ENCODE peak calls at places on chromosomes 7 and 10, in eight cellular contexts. M is hippocampal formation; E is T-helper 1 cell; U is upper lobe of right lung; A is H9; H is T-helper 9 cell; P is CD8-positive, alpha-beta memory T cell; G is IMR-90. T is an unnamed sample.

GRCh38 chr7:135291809-135292253 is 58.2 kb downstream of the STRA8 start:
- DNase-seq in M (no peak), E (no peak), U (no peak), A (peak), H (no peak), P (no peak), G (peak), T (no peak)

GRCh38 chr7:39949980-39950472 is at the start of gene CDK13:
- DNase-seq in M (peak), E (peak), U (peak), A (peak), H (peak), P (peak), G (peak), T (peak)

GRCh38 chr7:42572561-42572960 is 335.6 kb upstream of the GLI3 start:
- DNase-seq in M (no peak), E (no peak), U (no peak), A (no peak), H (no peak), P (no peak), G (no peak), T (no peak)

GRCh38 chr10:102117391-102118159 is 2.6 kb downstream of the LDB1 start:
- DNase-seq in M (peak), E (peak), U (peak), A (peak), H (peak), P (peak), G (peak), T (peak)

GRCh38 chr10:12699756-12700556 is 301.6 kb downstream of the CCDC3 start:
- DNase-seq in M (peak), E (no peak), U (no peak), A (no peak), H (no peak), P (no peak), G (no peak), T (no peak)

GRCh38 chr10:79182122-79182521 is 113.4 kb downstream of the ZMIZ1 start:
- DNase-seq in M (no peak), E (no peak), U (no peak), A (no peak), H (no peak), P (no peak), G (no peak), T (no peak)

GRCh38 chr7:107678110-107678753 is 17.6 kb downstream of the SLC26A4 start:
- DNase-seq in M (no peak), E (no peak), U (no peak), A (no peak), H (no peak), P (no peak), G (no peak), T (no peak)

GRCh38 chr10:119595134-119595714 is 1.5 kb downstream of the TIAL1 start:
- DNase-seq in M (no peak), E (no peak), U (no peak), A (no peak), H (no peak), P (no peak), G (peak), T (no peak)

GRCh38 chr7:127578036-127578684 is 7.2 kb downstream of the GCC1 start:
- DNase-seq in M (no peak), E (no peak), U (no peak), A (no peak), H (no peak), P (no peak), G (peak), T (no peak)

GRCh38 chr10:34047389-34047788 is 712.9 kb upstream of the NRP1 start:
- DNase-seq in M (no peak), E (no peak), U (no peak), A (no peak), H (no peak), P (no peak), G (no peak), T (no peak)

GRCh38 chr10:18104223-18104872 is 35.9 kb upstream of the CACNB2 start:
- DNase-seq in M (peak), E (no peak), U (peak), A (peak), H (peak), P (no peak), G (peak), T (no peak)

GRCh38 chr7:153005750-153006149 is 246.2 kb downstream of the ACTR3B start:
- DNase-seq in M (no peak), E (no peak), U (no peak), A (no peak), H (no peak), P (no peak), G (no peak), T (no peak)

GRCh38 chr7:91850455-91850854 is 30.0 kb downstream of the MTERF1 start:
- DNase-seq in M (no peak), E (no peak), U (no peak), A (no peak), H (no peak), P (no peak), G (peak), T (no peak)

GRCh38 chr10:533611-534566 is 155.6 kb downstream of the DIP2C start:
- DNase-seq in M (no peak), E (no peak), U (peak), A (no peak), H (no peak), P (no peak), G (no peak), T (no peak)

GRCh38 chr10:114323023-114323422 is 81.3 kb downstream of the AFAP1L2 start:
- DNase-seq in M (no peak), E (no peak), U (no peak), A (no peak), H (no peak), P (no peak), G (no peak), T (no peak)

GRCh38 chr7:135147899-135148721 is at the start of gene TMEM140:
- DNase-seq in M (peak), E (no peak), U (no peak), A (no peak), H (no peak), P (peak), G (peak), T (peak)

GRCh38 chr10:125868372-125868975 is 12.6 kb downstream of the DHX32 start:
- DNase-seq in M (peak), E (no peak), U (no peak), A (no peak), H (no peak), P (no peak), G (peak), T (no peak)

GRCh38 chr10:124742418-124743187 is 1.6 kb downstream of the FAM53B start:
- DNase-seq in M (peak), E (no peak), U (no peak), A (no peak), H (no peak), P (no peak), G (no peak), T (no peak)

GRCh38 chr10:114022292-114022691 is 21.4 kb upstream of the ADRB1 start:
- DNase-seq in M (no peak), E (no peak), U (no peak), A (no peak), H (no peak), P (no peak), G (no peak), T (no peak)

GRCh38 chr7:105779856-105780815 is 96.3 kb downstream of the ATXN7L1 start:
- DNase-seq in M (no peak), E (no peak), U (no peak), A (no peak), H (no peak), P (no peak), G (no peak), T (no peak)

GRCh38 chr10:125633517-125633999 is 49.4 kb downstream of the TEX36 start:
- DNase-seq in M (no peak), E (no peak), U (no peak), A (no peak), H (no peak), P (no peak), G (no peak), T (no peak)

GRCh38 chr10:21498416-21498815 is 27.1 kb downstream of the SKIDA1 start:
- DNase-seq in M (no peak), E (no peak), U (no peak), A (no peak), H (no peak), P (no peak), G (no peak), T (no peak)

GRCh38 chr10:17290226-17290625 is 62.2 kb downstream of the VIM start:
- DNase-seq in M (no peak), E (no peak), U (no peak), A (no peak), H (no peak), P (no peak), G (peak), T (no peak)

GRCh38 chr7:44380831-44381493 is 55.6 kb upstream of the CAMK2B start:
- DNase-seq in M (no peak), E (no peak), U (no peak), A (peak), H (no peak), P (no peak), G (peak), T (no peak)

GRCh38 chr7:115844857-115845256 is 185.7 kb downstream of the TFEC start:
- DNase-seq in M (no peak), E (no peak), U (no peak), A (no peak), H (no peak), P (no peak), G (peak), T (no peak)

T was measured in CD8-positive, alpha-beta T cell.